ENCODE peak calls at places on chromosome 9, in eight cellular contexts. S is right cardiac atrium; I is GM23338; J is cerebellar nuclear complex; N is GM06990; C is endothelial cell; Y is stimulated activated effector memory CD8-positive, alpha-beta T cell treated with anti-CD3 and anti-CD28 coated beads, Interleukin-12 subunit alpha, Interleukin-12 subunit beta, amount 100 ng/mL, for 72 hours; U is heart left ventricle. Q is an unnamed sample.

GRCh38 chr9:103037508-103038477 is 42.7 kb downstream of the CYLC2 start:
- DNase-seq in S (peak; percentile 27), I (no peak), J (no peak), N (no peak), C (no peak), Y (no peak), U (no peak), Q (no peak)

GRCh38 chr9:86968258-86968920 is 21.1 kb upstream of the GAS1 start:
- DNase-seq in S (peak; percentile 83), I (no peak), J (no peak), N (no peak), C (no peak), Y (no peak), U (no peak), Q (no peak)

GRCh38 chr9:86637515-86637914 is 283.3 kb upstream of the TUT7 start:
- DNase-seq in S (peak; percentile 66), I (peak; percentile 88), J (no peak), N (peak; percentile 9), C (peak; percentile 81), Y (peak; percentile 55), U (peak; percentile 40), Q (no peak)

GRCh38 chr9:122216138-122216797 is 12.5 kb downstream of the LHX6 start:
- DNase-seq in S (no peak), I (peak; percentile 66), J (no peak), N (no peak), C (no peak), Y (no peak), U (no peak), Q (no peak)

GRCh38 chr9:121734465-121734864 is 83.0 kb downstream of the DAB2IP start:
- DNase-seq in S (no peak), I (no peak), J (no peak), N (no peak), C (no peak), Y (no peak), U (no peak), Q (no peak)

GRCh38 chr9:129109952-129110739 is 447 bp downstream of the CRAT start:
- DNase-seq in S (peak; percentile 74), I (peak; percentile 49), J (no peak), N (no peak), C (no peak), Y (peak; percentile 55), U (no peak), Q (no peak)

GRCh38 chr9:4755026-4755609 is 14.1 kb upstream of the AK3 start:
- DNase-seq in S (no peak), I (no peak), J (no peak), N (no peak), C (no peak), Y (no peak), U (no peak), Q (no peak)

GRCh38 chr9:123135458-123135857 is 102.0 kb downstream of the GPR21 start:
- DNase-seq in S (no peak), I (no peak), J (no peak), N (no peak), C (no peak), Y (no peak), U (no peak), Q (no peak)

GRCh38 chr9:113267911-113268563 is 7.3 kb downstream of the CDC26 start:
- DNase-seq in S (no peak), I (no peak), J (no peak), N (no peak), C (no peak), Y (no peak), U (no peak), Q (no peak)

GRCh38 chr9:111728617-111729366 is 65.9 kb downstream of the SHOC1 start:
- DNase-seq in S (no peak), I (no peak), J (no peak), N (no peak), C (no peak), Y (no peak), U (no peak), Q (no peak)

GRCh38 chr9:122381206-122381950 is 10.6 kb downstream of the PTGS1 start:
- DNase-seq in S (no peak), I (no peak), J (no peak), N (no peak), C (no peak), Y (no peak), U (no peak), Q (no peak)